ENCODE peak calls at places on chromosomes 2 and 18, in eight cellular contexts. L, R, J, C, O, S, M and Q are unnamed samples.

GRCh38 chr2:225052703-225053102 is 10.4 kb upstream of the DOCK10 start:
- DNase-seq in S (no peak), O (no peak), M (no peak), C (no peak), R (no peak), L (no peak), J (no peak), Q (no peak)

GRCh38 chr2:144520718-144521487 is 984 bp upstream of the ZEB2 start:
- DNase-seq in R (no peak), J (no peak), O (peak), M (no peak), L (peak), C (no peak), S (no peak), Q (no peak)

GRCh38 chr18:29556070-29556469 is 1379.1 kb upstream of the CDH2 start:
- DNase-seq in S (no peak), M (no peak), R (no peak), L (no peak), O (no peak), C (no peak), J (no peak), Q (no peak)

GRCh38 chr2:46915281-46915810 is at the start of gene MCFD2:
- DNase-seq in R (no peak), M (peak), S (no peak), O (no peak), L (peak), J (peak), C (peak), Q (no peak)

GRCh38 chr2:99337931-99338580 is 867 bp downstream of the EIF5B start:
- DNase-seq in S (no peak), M (no peak), O (peak), L (no peak), J (no peak), R (no peak), C (no peak), Q (no peak)

GRCh38 chr2:203551653-203552250 is 16.7 kb upstream of the RAPH1 start:
- DNase-seq in M (no peak), R (peak), L (peak), J (peak), C (no peak), O (peak), S (no peak), Q (no peak)

GRCh38 chr2:202344178-202344577 is 31.9 kb upstream of the BMPR2 start:
- DNase-seq in L (no peak), J (no peak), R (no peak), O (no peak), S (no peak), C (no peak), M (no peak), Q (no peak)

GRCh38 chr2:233093721-233094120 is 33.6 kb downstream of the INPP5D start:
- DNase-seq in M (no peak), C (no peak), L (no peak), S (no peak), R (no peak), O (no peak), J (no peak), Q (no peak)

GRCh38 chr2:108932736-108933135 is 56.3 kb downstream of the EDAR start:
- DNase-seq in S (no peak), L (no peak), J (no peak), O (peak), C (no peak), R (no peak), M (no peak), Q (no peak)

GRCh38 chr2:119407430-119408220 is 24.0 kb upstream of the TMEM37 start:
- DNase-seq in O (peak), M (no peak), L (no peak), S (no peak), J (peak), R (no peak), C (peak), Q (peak)

GRCh38 chr2:68372435-68372834 is 7.4 kb downstream of the PLEK start:
- DNase-seq in C (no peak), M (no peak), S (no peak), R (no peak), O (no peak), J (no peak), L (no peak), Q (no peak)

GRCh38 chr2:68369340-68369734 is 4.3 kb downstream of the PLEK start:
- DNase-seq in L (no peak), M (no peak), S (no peak), C (no peak), R (no peak), J (no peak), O (no peak), Q (no peak)

GRCh38 chr2:68374184-68374583 is 9.1 kb downstream of the PLEK start:
- DNase-seq in R (no peak), L (no peak), C (no peak), O (no peak), M (no peak), S (no peak), J (no peak), Q (no peak)

GRCh38 chr2:68371138-68371537 is 6.1 kb downstream of the PLEK start:
- DNase-seq in O (no peak), C (no peak), M (no peak), L (no peak), R (no peak), J (no peak), S (no peak), Q (no peak)

DNA sequence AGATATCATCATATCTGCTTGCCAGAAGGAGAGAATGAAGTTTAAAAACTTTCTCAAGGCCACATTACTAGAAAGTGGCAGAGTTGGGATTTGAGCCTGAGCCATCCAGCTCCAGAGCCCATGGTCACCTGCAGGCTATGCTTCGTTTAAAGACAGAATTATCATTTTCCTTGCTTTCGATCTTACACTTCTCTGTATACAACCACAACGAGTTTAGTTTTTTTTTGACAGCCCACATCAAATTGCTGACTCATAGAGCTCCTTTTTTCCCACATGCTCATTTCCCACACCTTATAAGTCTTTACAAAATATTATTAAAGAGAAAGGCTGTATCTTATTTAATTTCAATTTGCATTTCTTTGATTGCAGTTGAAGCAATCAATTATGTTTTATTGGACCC is 6.5 kb downstream of the PLEK start:
- DNase-seq in L (no peak), O (no peak), M (no peak), C (no peak), J (no peak), R (no peak), S (no peak), Q (no peak)
- TF ChIP-seq CTCF in L (no peak), O (no peak), M (no peak), C (no peak), J (no peak), R (no peak), S (no peak), Q (no peak)

GRCh38 chr2:112118148-112118547 is 20.0 kb upstream of the FBLN7 start:
- DNase-seq in J (no peak), M (no peak), C (no peak), S (no peak), O (no peak), R (no peak), L (no peak), Q (no peak)
- TF ChIP-seq CTCF in J (no peak), M (no peak), C (no peak), S (no peak), O (peak), R (no peak), L (no peak), Q (peak)

GRCh38 chr2:76050196-76050595 is 339.5 kb upstream of the GCFC2 start:
- DNase-seq in J (no peak), S (no peak), M (no peak), O (no peak), C (no peak), L (no peak), R (no peak), Q (no peak)
- TF ChIP-seq CTCF in J (no peak), S (no peak), M (no peak), O (peak), C (no peak), L (no peak), R (no peak), Q (peak)

GRCh38 chr2:105454801-105455485 is 56.1 kb upstream of the FHL2 start:
- DNase-seq in S (no peak), R (no peak), L (peak), O (peak), C (peak), M (peak), J (no peak), Q (no peak)
- TF ChIP-seq CTCF in S (no peak), R (no peak), L (peak), O (peak), C (peak), M (peak), J (no peak), Q (peak)

DNA sequence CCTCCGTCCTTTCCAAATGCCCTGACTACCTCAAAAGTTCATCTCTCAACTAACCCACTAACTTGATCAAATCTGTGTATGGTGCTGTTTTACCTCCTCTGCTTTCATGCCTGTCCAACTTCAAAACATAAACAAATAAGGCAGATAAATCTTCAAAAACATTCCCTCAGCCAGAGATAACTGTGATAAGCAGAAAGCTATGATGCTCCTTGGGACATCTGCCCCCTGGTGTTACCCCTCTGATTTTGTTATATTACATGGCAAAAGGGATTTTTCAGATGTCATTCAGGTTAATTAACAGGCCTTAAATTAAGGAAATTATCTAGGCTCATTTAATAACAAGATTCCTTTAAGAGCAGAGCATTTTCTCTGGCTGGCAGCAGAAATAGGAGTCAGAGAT is 810.8 kb upstream of the CHAC2 start:
- DNase-seq in J (no peak), L (no peak), C (no peak), R (no peak), M (no peak), O (no peak), S (no peak), Q (no peak)
- TF ChIP-seq CTCF in J (no peak), L (no peak), C (no peak), R (no peak), M (no peak), O (no peak), S (peak), Q (peak)

DNA sequence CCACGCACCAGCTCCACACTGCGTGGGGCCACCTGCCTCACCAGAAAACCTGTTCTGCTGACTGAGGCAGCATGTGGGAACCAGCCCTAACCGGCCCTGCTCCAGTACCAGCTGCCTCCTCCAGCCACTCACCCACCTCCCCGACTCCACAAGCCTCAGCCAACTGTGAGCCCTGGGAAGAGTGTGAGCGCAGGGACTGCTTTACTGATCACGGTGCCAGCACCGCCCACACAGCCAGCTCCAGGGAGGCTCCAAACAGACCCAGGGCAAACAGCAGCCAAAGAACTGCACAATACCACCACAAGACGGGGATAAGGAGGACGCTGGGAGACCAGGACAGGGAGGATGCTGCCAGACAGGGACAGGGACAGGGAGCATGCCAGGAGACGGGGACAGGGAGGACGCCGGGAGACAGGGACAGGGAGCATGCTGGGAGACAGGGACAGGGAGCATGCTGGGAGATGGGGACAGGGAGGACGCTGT is 28.4 kb downstream of the EIPR1 start:
- DNase-seq in C (no peak), L (no peak), J (peak), O (peak), M (no peak), R (no peak), S (no peak), Q (no peak)
- TF ChIP-seq CTCF in C (no peak), L (no peak), J (no peak), O (no peak), M (no peak), R (no peak), S (no peak), Q (no peak)